ENCODE peak calls at places on chromosome 22, in four cellular contexts. C is HepG2, B is WTC11, Y is K562. N is an unnamed sample.

GRCh38 chr22:27632451-27633295 is 168.9 kb downstream of the MN1 start:
- DNase-seq in Y (no peak), B (no peak), C (no peak), N (peak)

GRCh38 chr22:31295413-31295812 is 3.1 kb upstream of the PIK3IP1 start:
- DNase-seq in B (no peak), C (no peak), Y (no peak), N (no peak)

GRCh38 chr22:42630211-42630610 is 10.2 kb downstream of the ATP5MGL start:
- DNase-seq in Y (no peak), B (no peak), C (no peak), N (no peak)

GRCh38 chr22:20591660-20592310 is 84.4 kb downstream of the MED15 start:
- DNase-seq in C (peak), B (peak), Y (peak), N (no peak)

GRCh38 chr22:36226189-36226588 is 13.1 kb downstream of the APOL2 start:
- DNase-seq in C (no peak), Y (no peak), B (no peak), N (no peak)

GRCh38 chr22:23315341-23315917 is 135.1 kb downstream of the BCR start:
- DNase-seq in Y (peak), C (peak), B (peak), N (peak)

GRCh38 chr22:47593911-47594311 is 831.5 kb downstream of the TBC1D22A start:
- DNase-seq in Y (no peak), C (no peak), B (no peak), N (no peak)

GRCh38 chr22:35231585-35232084 is 25.7 kb upstream of the HMGXB4 start:
- DNase-seq in B (peak), Y (peak), C (peak), N (peak)

GRCh38 chr22:47407626-47408025 is 645.2 kb downstream of the TBC1D22A start:
- DNase-seq in B (no peak), Y (no peak), C (no peak), N (no peak)

GRCh38 chr22:38397189-38398097 is 57.6 kb downstream of the KCNJ4 start:
- DNase-seq in C (no peak), B (peak), Y (no peak), N (peak)

GRCh38 chr22:17891427-17892167 is 117.3 kb upstream of the BID start:
- DNase-seq in Y (peak), C (peak), B (peak), N (peak)

DNA sequence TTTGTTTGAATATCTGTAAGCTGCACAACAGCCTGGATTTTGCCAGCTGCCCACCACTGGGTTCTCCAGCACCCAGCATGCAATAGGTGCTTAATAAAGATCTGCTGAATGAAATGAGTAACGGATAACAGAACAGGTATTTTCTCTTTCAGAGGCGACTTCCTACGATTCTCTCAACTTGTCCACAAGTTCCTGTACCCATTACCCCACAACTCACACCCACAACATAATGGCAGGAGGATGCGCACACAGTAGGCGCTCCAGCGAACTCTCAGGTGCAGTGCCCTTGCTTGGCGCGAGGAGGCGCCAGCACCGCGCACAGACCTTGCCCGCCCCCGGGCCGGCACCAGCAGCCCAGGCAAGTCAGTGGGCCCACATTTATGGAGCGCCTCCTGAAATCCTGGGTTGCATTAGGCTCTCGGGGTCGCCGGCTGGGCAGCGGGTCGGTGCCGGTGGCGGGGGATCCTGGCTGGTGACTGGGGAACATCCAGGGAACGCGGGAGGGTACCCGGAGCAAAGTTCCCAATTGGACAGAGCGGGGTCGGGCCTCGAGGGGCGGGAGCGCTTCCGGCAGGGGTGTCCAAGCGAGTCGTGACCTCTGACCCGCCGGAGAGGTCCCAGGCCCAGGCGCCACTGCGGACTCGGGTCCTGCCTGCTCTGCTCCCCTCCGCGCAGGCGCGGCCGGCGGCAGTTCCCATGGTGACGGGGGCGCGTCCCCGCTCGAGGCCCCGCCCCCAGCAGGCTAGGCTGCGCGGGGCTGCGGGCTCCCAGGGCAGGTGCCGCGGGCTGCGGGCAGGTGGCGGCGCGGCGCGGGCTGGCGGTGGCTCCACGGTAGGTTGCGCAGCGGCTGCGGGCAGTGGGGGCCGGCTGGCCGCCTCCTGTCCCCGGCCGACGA is at the start of gene KIAA1671:
- DNase-seq in B (peak), Y (peak), C (peak), N (peak)
- TF ChIP-seq ELF4 in B (no peak), Y (no peak), C (no peak), N (no peak)

GRCh38 chr22:29883831-29884139 is 811 bp downstream of the MTMR3 start:
- DNase-seq in C (no peak), B (no peak), Y (no peak), N (no peak)

GRCh38 chr22:29877620-29878019 is 5.4 kb upstream of the MTMR3 start:
- DNase-seq in C (no peak), Y (no peak), B (no peak), N (no peak)

GRCh38 chr22:29882716-29883044 is 294 bp upstream of the MTMR3 start:
- DNase-seq in C (no peak), B (no peak), Y (no peak), N (no peak)

GRCh38 chr22:29883045-29883830 is at the start of gene MTMR3:
- DNase-seq in Y (peak), C (peak), B (peak), N (peak)

GRCh38 chr22:29879738-29880137 is 3.2 kb upstream of the MTMR3 start:
- DNase-seq in Y (peak), B (no peak), C (no peak), N (peak)
- TF ChIP-seq SP1 in Y (no peak), B (no peak), C (no peak), N (no peak)

GRCh38 chr22:50112151-50113118 is 22.6 kb downstream of the MOV10L1 start:
- DNase-seq in B (no peak), C (no peak), Y (no peak), N (no peak)
- TF ChIP-seq ELF4 in B (no peak), C (no peak), Y (no peak), N (no peak)

DNA sequence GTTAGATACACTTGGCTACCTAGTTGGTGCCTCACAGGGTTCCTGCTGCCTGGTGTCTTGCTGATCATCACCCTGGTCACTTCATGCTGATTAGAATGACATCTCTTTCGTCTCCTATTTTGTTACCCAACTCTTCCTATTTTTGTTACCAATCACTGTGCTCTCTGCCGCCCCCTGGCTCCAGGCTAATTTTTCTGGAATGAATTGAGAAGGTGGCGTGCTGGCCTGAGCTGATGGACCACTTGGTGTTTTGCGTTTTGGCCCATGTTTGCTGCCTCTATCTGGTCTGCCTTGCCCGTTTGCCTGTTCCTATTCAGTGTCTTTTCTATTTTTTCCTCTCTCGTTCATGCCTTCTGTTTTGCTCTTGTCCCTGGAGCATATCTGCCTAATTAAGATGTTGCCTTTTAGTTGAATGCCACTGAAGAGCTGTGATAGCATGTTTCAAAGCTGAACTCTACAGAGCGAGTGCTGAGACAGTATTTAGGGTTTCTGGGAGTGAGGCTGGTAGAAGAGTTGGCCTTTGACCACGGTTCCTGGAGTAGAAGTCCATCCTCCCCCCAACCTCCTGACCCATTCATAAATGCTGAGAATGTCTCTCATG is 5.9 kb upstream of the ATF4 start:
- DNase-seq in Y (no peak), C (no peak), B (peak), N (peak)
- TF ChIP-seq SP1 in Y (no peak), C (no peak), B (no peak), N (no peak)

GRCh38 chr22:37284807-37285355 is 2.6 kb downstream of the CYTH4 start:
- DNase-seq in C (no peak), B (no peak), Y (no peak), N (no peak)
- TF ChIP-seq ELF4 in C (no peak), B (no peak), Y (no peak), N (no peak)

DNA sequence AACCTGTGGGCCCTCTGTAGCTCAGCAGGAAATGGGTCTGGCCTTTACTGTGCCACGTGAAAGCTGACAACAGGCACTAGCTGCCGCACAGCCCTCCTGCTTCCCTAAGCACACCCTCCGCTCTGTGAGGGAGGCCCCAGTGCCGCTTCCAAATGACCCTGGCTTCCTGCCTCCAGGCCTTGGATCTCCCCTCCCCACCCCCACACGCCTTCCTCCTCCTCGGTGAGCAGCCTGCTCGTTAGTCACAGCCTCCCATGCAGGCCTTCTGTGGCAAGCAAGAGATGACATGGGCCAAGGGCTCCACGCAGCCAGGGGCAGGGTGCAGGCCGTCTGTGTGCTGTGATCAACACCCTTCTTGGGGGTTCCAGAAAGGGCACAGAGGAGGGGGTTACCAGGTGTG is 15.3 kb upstream of the RASL10A start:
- DNase-seq in Y (no peak), C (no peak), B (no peak), N (no peak)
- TF ChIP-seq SP1 in Y (no peak), C (no peak), B (no peak), N (no peak)